ENCODE peak calls at places on chromosomes 6 and 20, in four cellular contexts. One of them, this sample, is unnamed.

GRCh38 chr6:25219147-25219546 is 60.0 kb upstream of the CARMIL1 start:
- DNase-seq in suprapubic skin: no peak
- DNase-seq in effector memory CD4-positive, alpha-beta T cell: no peak
- DNase-seq in MM.1S: no peak
- DNase-seq in this sample: no peak

GRCh38 chr6:35742842-35743241 is 6.0 kb downstream of the ARMC12 start:
- DNase-seq in MM.1S: no peak
- DNase-seq in suprapubic skin: no peak
- DNase-seq in effector memory CD4-positive, alpha-beta T cell: no peak
- DNase-seq in this sample: no peak

GRCh38 chr20:57390604-57391438 is at the start of gene RBM38:
- DNase-seq in MM.1S: peak; percentile 80
- DNase-seq in suprapubic skin: no peak
- DNase-seq in effector memory CD4-positive, alpha-beta T cell: peak; percentile 68
- DNase-seq in this sample: peak; percentile 60

GRCh38 chr20:53038328-53038727 is 66.2 kb downstream of the TSHZ2 start:
- DNase-seq in suprapubic skin: no peak
- DNase-seq in effector memory CD4-positive, alpha-beta T cell: no peak
- DNase-seq in MM.1S: no peak
- DNase-seq in this sample: no peak

GRCh38 chr6:39997101-39997635 is 62.9 kb upstream of the MOCS1 start:
- DNase-seq in suprapubic skin: no peak
- DNase-seq in effector memory CD4-positive, alpha-beta T cell: no peak
- DNase-seq in MM.1S: no peak
- DNase-seq in this sample: no peak

GRCh38 chr20:34768105-34768504 is 57.3 kb downstream of the NCOA6 start:
- DNase-seq in MM.1S: no peak
- DNase-seq in suprapubic skin: no peak
- DNase-seq in effector memory CD4-positive, alpha-beta T cell: no peak
- DNase-seq in this sample: no peak

GRCh38 chr6:27019651-27020552 is 227.6 kb upstream of the PRSS16 start:
- DNase-seq in suprapubic skin: peak; percentile 79
- DNase-seq in effector memory CD4-positive, alpha-beta T cell: peak; percentile 0
- DNase-seq in MM.1S: no peak
- DNase-seq in this sample: peak; percentile 89

GRCh38 chr20:19758888-19759331 is 852 bp downstream of the RIN2 start:
- DNase-seq in suprapubic skin: peak; percentile 88
- DNase-seq in MM.1S: no peak
- DNase-seq in effector memory CD4-positive, alpha-beta T cell: no peak
- DNase-seq in this sample: peak; percentile 71

GRCh38 chr6:30870546-30870945 is 13.8 kb upstream of the DDR1 start:
- DNase-seq in suprapubic skin: no peak
- DNase-seq in effector memory CD4-positive, alpha-beta T cell: no peak
- DNase-seq in MM.1S: no peak
- DNase-seq in this sample: no peak

GRCh38 chr6:135904666-135905065 is 53.2 kb downstream of the PDE7B start:
- DNase-seq in suprapubic skin: no peak
- DNase-seq in effector memory CD4-positive, alpha-beta T cell: no peak
- DNase-seq in MM.1S: no peak
- DNase-seq in this sample: no peak

GRCh38 chr6:22108199-22108598 is 188.6 kb downstream of the PRL start:
- DNase-seq in effector memory CD4-positive, alpha-beta T cell: no peak
- DNase-seq in suprapubic skin: no peak
- DNase-seq in MM.1S: no peak
- DNase-seq in this sample: no peak

GRCh38 chr6:89180112-89180511 is 34.3 kb downstream of the PM20D2 start:
- DNase-seq in suprapubic skin: no peak
- DNase-seq in effector memory CD4-positive, alpha-beta T cell: no peak
- DNase-seq in MM.1S: no peak
- DNase-seq in this sample: no peak

GRCh38 chr6:46440133-46440532 is 51.1 kb downstream of the RCAN2 start:
- DNase-seq in effector memory CD4-positive, alpha-beta T cell: no peak
- DNase-seq in MM.1S: no peak
- DNase-seq in suprapubic skin: no peak
- DNase-seq in this sample: no peak

GRCh38 chr6:66096679-66097078 is 389.7 kb upstream of the EYS start:
- DNase-seq in MM.1S: no peak
- DNase-seq in effector memory CD4-positive, alpha-beta T cell: no peak
- DNase-seq in suprapubic skin: peak; percentile 37
- DNase-seq in this sample: no peak

GRCh38 chr6:119459207-119459974 is 109.8 kb upstream of the MAN1A1 start:
- DNase-seq in effector memory CD4-positive, alpha-beta T cell: no peak
- DNase-seq in MM.1S: peak; percentile 90
- DNase-seq in suprapubic skin: no peak
- DNase-seq in this sample: no peak

GRCh38 chr6:142856857-142857608 is 87.9 kb downstream of the HIVEP2 start:
- DNase-seq in effector memory CD4-positive, alpha-beta T cell: no peak
- DNase-seq in MM.1S: peak; percentile 68
- DNase-seq in suprapubic skin: no peak
- DNase-seq in this sample: no peak

GRCh38 chr6:165514621-165515020 is 148.4 kb downstream of the PDE10A start:
- DNase-seq in effector memory CD4-positive, alpha-beta T cell: no peak
- DNase-seq in MM.1S: no peak
- DNase-seq in suprapubic skin: no peak
- DNase-seq in this sample: no peak

GRCh38 chr6:82408952-82409421 is 45.4 kb downstream of the TPBG start:
- DNase-seq in suprapubic skin: no peak
- DNase-seq in MM.1S: no peak
- DNase-seq in effector memory CD4-positive, alpha-beta T cell: no peak
- DNase-seq in this sample: no peak

GRCh38 chr20:10218536-10219451 is at the start of gene SNAP25:
- DNase-seq in effector memory CD4-positive, alpha-beta T cell: peak; percentile 20
- DNase-seq in suprapubic skin: peak; percentile 60
- DNase-seq in MM.1S: no peak
- DNase-seq in this sample: no peak

GRCh38 chr20:3788685-3789155 is 2.2 kb upstream of the CENPB start:
- DNase-seq in MM.1S: no peak
- DNase-seq in effector memory CD4-positive, alpha-beta T cell: no peak
- DNase-seq in suprapubic skin: no peak
- DNase-seq in this sample: no peak

GRCh38 chr6:18380165-18380564 is 7.0 kb upstream of the RNF144B start:
- DNase-seq in MM.1S: no peak
- DNase-seq in suprapubic skin: no peak
- DNase-seq in effector memory CD4-positive, alpha-beta T cell: no peak
- DNase-seq in this sample: no peak

GRCh38 chr6:166780284-166780683 is 153.2 kb upstream of the RPS6KA2 start:
- DNase-seq in suprapubic skin: no peak
- DNase-seq in MM.1S: no peak
- DNase-seq in effector memory CD4-positive, alpha-beta T cell: no peak
- DNase-seq in this sample: peak; percentile 17

GRCh38 chr6:100467144-100468012 is 2.7 kb upstream of the SIM1 start:
- DNase-seq in MM.1S: no peak
- DNase-seq in effector memory CD4-positive, alpha-beta T cell: no peak
- DNase-seq in suprapubic skin: no peak
- DNase-seq in this sample: no peak

GRCh38 chr6:100465701-100466409 is 1.1 kb upstream of the SIM1 start:
- DNase-seq in suprapubic skin: no peak
- DNase-seq in MM.1S: no peak
- DNase-seq in effector memory CD4-positive, alpha-beta T cell: no peak
- DNase-seq in this sample: no peak

GRCh38 chr6:100466410-100467143 is 1.9 kb upstream of the SIM1 start:
- DNase-seq in suprapubic skin: no peak
- DNase-seq in MM.1S: no peak
- DNase-seq in effector memory CD4-positive, alpha-beta T cell: no peak
- DNase-seq in this sample: peak; percentile 4

GRCh38 chr6:100468966-100469859 is 4.5 kb upstream of the SIM1 start:
- DNase-seq in MM.1S: no peak
- DNase-seq in effector memory CD4-positive, alpha-beta T cell: no peak
- DNase-seq in suprapubic skin: no peak
- DNase-seq in this sample: no peak

DNA sequence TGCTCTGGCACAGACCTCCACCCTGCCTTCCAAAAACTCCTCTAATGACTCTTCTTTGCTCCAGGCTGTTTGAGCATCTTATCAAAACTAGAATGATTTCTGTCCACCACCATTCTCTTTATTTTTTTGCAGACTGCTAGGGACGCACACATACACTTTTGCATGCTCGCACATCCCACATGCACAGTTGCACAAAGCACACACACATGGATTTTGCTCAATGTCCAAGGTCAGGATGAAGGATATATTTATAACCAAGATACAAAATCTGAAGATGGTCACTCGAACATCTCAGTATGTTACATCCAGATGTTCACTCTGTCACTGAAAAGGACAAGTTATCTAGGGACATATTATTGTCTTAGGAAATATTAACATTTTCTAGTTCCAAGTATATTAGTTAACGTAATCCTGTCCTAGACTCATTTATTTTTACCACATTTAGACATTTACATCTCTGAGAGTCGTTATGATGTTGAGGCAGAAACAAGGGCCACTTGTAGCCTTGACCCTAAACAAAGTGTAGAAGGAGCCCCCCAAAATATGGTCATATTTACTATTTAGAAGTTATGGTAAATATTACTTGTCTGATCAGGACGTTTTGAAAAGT is 3.4 kb upstream of the SIM1 start:
- DNase-seq in effector memory CD4-positive, alpha-beta T cell: no peak
- DNase-seq in suprapubic skin: no peak
- DNase-seq in MM.1S: no peak
- DNase-seq in this sample: no peak
- H3K9me3 ChIP-seq in effector memory CD4-positive, alpha-beta T cell: peaks cover 2% of the 10 kb centered on the region
- H3K9me3 ChIP-seq in suprapubic skin: no peaks in the 10 kb centered on the region
- H3K9me3 ChIP-seq in MM.1S: no peaks in the 10 kb centered on the region
- H3K9me3 ChIP-seq in this sample: peaks cover 22% of the 10 kb centered on the region

DNA sequence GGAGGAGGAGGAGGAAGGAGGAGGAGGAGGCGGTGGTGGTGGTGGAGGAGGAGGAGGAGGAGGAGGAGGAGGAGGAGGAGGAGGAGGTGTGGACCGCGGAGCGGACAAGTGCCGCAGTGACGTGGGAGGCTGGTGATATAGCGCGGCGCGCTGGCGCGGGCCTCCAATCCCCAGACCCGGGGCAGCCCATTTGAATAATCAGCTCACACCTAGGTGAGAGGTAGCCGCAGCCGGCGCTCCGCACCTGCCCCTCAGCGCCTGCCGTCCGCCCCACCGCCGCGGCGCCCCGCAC is 204 bp upstream of the FOXA2 start:
- DNase-seq in effector memory CD4-positive, alpha-beta T cell: no peak
- DNase-seq in MM.1S: no peak
- DNase-seq in suprapubic skin: no peak
- DNase-seq in this sample: no peak
- H3K4me3 ChIP-seq in effector memory CD4-positive, alpha-beta T cell: no peak overlapping the region
- H3K4me3 ChIP-seq in MM.1S: no peak overlapping the region
- H3K4me3 ChIP-seq in suprapubic skin: peak overlapping the region; percentile 27
- H3K4me3 ChIP-seq in this sample: no peak overlapping the region

DNA sequence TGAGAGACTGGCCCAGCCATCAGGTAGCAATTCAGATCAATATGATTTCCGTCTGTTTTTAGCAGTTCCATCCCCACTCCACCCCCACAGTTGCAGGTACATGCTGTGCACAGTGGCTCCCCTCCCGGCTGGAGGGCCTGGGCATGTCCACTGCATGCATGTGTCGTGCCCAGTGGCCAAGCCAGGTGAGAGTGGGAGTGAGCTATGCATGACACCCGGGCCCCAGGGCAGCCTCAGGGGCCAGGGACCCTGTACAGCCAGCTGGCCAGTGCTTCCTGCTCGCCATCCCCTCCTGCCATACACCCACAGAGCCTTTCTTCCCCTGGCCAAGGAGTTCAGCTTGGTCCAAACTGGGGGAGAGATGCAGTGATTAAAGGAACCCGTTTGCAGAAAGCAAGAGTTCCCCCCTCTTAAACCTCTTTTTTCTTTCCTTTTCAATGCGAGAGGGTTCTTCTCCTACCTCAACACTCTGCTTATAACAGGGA is 135.3 kb downstream of the THBS2 start:
- DNase-seq in MM.1S: no peak
- DNase-seq in suprapubic skin: no peak
- DNase-seq in effector memory CD4-positive, alpha-beta T cell: no peak
- DNase-seq in this sample: peak; percentile 18
- H3K9me3 ChIP-seq in MM.1S: no peaks in the 10 kb centered on the region
- H3K9me3 ChIP-seq in suprapubic skin: no peaks in the 10 kb centered on the region
- H3K9me3 ChIP-seq in effector memory CD4-positive, alpha-beta T cell: no peaks in the 10 kb centered on the region
- H3K9me3 ChIP-seq in this sample: peaks cover 2% of the 10 kb centered on the region

GRCh38 chr20:1449370-1449769 is 17.3 kb downstream of the NSFL1C start:
- DNase-seq in effector memory CD4-positive, alpha-beta T cell: no peak
- DNase-seq in suprapubic skin: no peak
- DNase-seq in MM.1S: no peak
- DNase-seq in this sample: no peak
- H3K4me3 ChIP-seq in effector memory CD4-positive, alpha-beta T cell: no peak overlapping the region
- H3K4me3 ChIP-seq in suprapubic skin: no peak overlapping the region
- H3K4me3 ChIP-seq in MM.1S: no peak overlapping the region
- H3K4me3 ChIP-seq in this sample: no peak overlapping the region

This sample was measured in lung.